ENCODE peak calls at places on chromosomes 13 and 19, in five cellular contexts. V is naive thymus-derived CD4-positive, alpha-beta T cell; U is neuronal stem cell; Q is sigmoid colon; F is tibial artery. R is an unnamed sample.

GRCh38 chr13:100440756-100441421 is 147.7 kb downstream of the GGACT start:
- DNase-seq in V (no peak), U (no peak), Q (no peak), F (no peak), R (no peak)

GRCh38 chr19:12543855-12544254 is 7.4 kb downstream of the ZNF564 start:
- DNase-seq in V (no peak), U (no peak), Q (no peak), F (no peak), R (no peak)

GRCh38 chr13:103187621-103188020 is 121.4 kb upstream of the SLC10A2 start:
- DNase-seq in V (no peak), U (no peak), Q (no peak), F (no peak), R (no peak)

GRCh38 chr19:3365447-3366103 is 808 bp upstream of the NFIC start:
- DNase-seq in V (no peak), U (no peak), Q (peak; percentile 94), F (peak; percentile 77), R (no peak)

GRCh38 chr19:44875666-44876418 is 15.2 kb upstream of the TOMM40 start:
- DNase-seq in V (no peak), U (no peak), Q (no peak), F (no peak), R (no peak)

GRCh38 chr13:33057019-33057785 is 41.0 kb downstream of the KL start:
- DNase-seq in V (no peak), U (peak; percentile 54), Q (no peak), F (peak; percentile 26), R (no peak)

GRCh38 chr13:33186851-33187250 is 98.7 kb downstream of the STARD13 start:
- DNase-seq in V (no peak), U (no peak), Q (no peak), F (no peak), R (no peak)

GRCh38 chr13:30143671-30144400 is 163.5 kb downstream of the KATNAL1 start:
- DNase-seq in V (no peak), U (no peak), Q (no peak), F (no peak), R (no peak)

GRCh38 chr13:98853791-98854191 is 101.3 kb upstream of the SLC15A1 start:
- DNase-seq in V (no peak), U (no peak), Q (no peak), F (no peak), R (no peak)

GRCh38 chr19:3423183-3423829 is 56.9 kb downstream of the NFIC start:
- DNase-seq in V (no peak), U (no peak), Q (no peak), F (no peak), R (no peak)

GRCh38 chr19:41205995-41206394 is 13.0 kb downstream of the CYP2S1 start:
- DNase-seq in V (no peak), U (no peak), Q (no peak), F (no peak), R (no peak)

GRCh38 chr13:25847635-25848616 is 203.9 kb downstream of the SHISA2 start:
- DNase-seq in V (no peak), U (no peak), Q (no peak), F (no peak), R (no peak)

GRCh38 chr13:36325912-36326311 is 20.3 kb downstream of the SPART start:
- DNase-seq in V (no peak), U (no peak), Q (no peak), F (no peak), R (no peak)

GRCh38 chr13:74871671-74872070 is 610.3 kb downstream of the TBC1D4 start:
- DNase-seq in V (no peak), U (no peak), Q (no peak), F (no peak), R (no peak)

GRCh38 chr19:53492153-53492552 is 24.6 kb downstream of the ZNF813 start:
- DNase-seq in V (no peak), U (no peak), Q (no peak), F (no peak), R (no peak)
- H3K9me3 ChIP-seq in V (peaks cover 6% of the 10 kb centered on the region), U (peaks cover 77% of the 10 kb centered on the region), Q (peaks cover 55% of the 10 kb centered on the region), F (peaks cover 7% of the 10 kb centered on the region), R (no peaks in the 10 kb centered on the region)

GRCh38 chr19:56822755-56823154 is 17.8 kb downstream of the PEG3 start:
- DNase-seq in V (no peak), U (no peak), Q (no peak), F (no peak), R (no peak)
- H3K9me3 ChIP-seq in V (no peaks in the 10 kb centered on the region), U (peaks cover 3% of the 10 kb centered on the region), Q (peaks cover 2% of the 10 kb centered on the region), F (no peaks in the 10 kb centered on the region), R (peaks cover 28% of the 10 kb centered on the region)

GRCh38 chr19:21823224-21823623 is 12.8 kb downstream of the ZNF43 start:
- DNase-seq in V (no peak), U (no peak), Q (no peak), F (no peak), R (no peak)
- H3K9me3 ChIP-seq in V (no peaks in the 10 kb centered on the region), U (peaks cover 98% of the 10 kb centered on the region), Q (peaks cover 24% of the 10 kb centered on the region), F (no peaks in the 10 kb centered on the region), R (no peaks in the 10 kb centered on the region)

GRCh38 chr13:21944610-21945009 is 273.7 kb downstream of the FGF9 start:
- DNase-seq in V (no peak), U (no peak), Q (no peak), F (no peak), R (no peak)
- H3K9me3 ChIP-seq in V (no peaks in the 10 kb centered on the region), U (peaks cover 6% of the 10 kb centered on the region), Q (peaks cover 13% of the 10 kb centered on the region), F (no peaks in the 10 kb centered on the region), R (peaks cover 4% of the 10 kb centered on the region)

GRCh38 chr19:52094526-52094925 is 1.0 kb downstream of the ZNF841 start:
- DNase-seq in V (no peak), U (no peak), Q (no peak), F (no peak), R (no peak)

GRCh38 chr19:52102782-52103181 is 7.2 kb upstream of the ZNF841 start:
- DNase-seq in V (no peak), U (no peak), Q (no peak), F (no peak), R (no peak)

GRCh38 chr19:52095172-52096014 is at the start of gene ZNF841:
- DNase-seq in V (peak; percentile 71), U (peak; percentile 69), Q (peak; percentile 98), F (peak; percentile 95), R (peak; percentile 81)

GRCh38 chr19:52102163-52102562 is 6.6 kb upstream of the ZNF841 start:
- DNase-seq in V (no peak), U (no peak), Q (no peak), F (no peak), R (no peak)

DNA sequence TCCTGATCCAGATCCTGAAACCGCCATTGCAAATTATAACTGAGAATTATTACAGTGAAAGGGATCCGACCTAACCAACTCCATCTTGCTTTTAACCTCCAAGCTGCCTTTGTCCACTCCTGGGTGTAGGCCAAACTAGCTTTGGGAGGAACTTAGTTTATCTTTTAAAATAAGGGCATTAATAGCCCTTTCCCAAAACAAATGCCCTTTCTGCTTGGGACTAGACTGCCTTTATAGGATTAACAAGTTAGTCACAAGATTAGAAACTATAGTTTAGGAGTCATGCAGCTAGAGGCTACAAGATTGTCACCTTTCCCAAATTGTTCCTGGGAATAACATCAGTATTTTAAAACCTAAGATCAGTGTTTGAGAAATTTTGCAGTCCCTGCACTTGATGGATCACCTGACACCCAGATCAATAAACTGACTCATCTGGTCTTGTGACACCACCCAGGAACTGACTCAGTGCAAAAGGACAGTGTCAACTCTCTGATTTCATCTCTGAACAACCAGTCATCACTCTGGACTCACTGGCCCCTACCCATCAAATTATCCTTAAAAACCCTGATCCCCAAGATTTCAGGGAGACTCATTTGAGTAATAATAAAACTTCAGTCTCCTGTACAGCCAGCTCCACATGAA is 4.1 kb upstream of the ZNF841 start:
- DNase-seq in V (no peak), U (no peak), Q (no peak), F (no peak), R (no peak)
- H3K9me3 ChIP-seq in V (no peaks in the 10 kb centered on the region), U (peaks cover 43% of the 10 kb centered on the region), Q (peaks cover 31% of the 10 kb centered on the region), F (no peaks in the 10 kb centered on the region), R (peaks cover 2% of the 10 kb centered on the region)

GRCh38 chr19:50226536-50226935 is 23.1 kb downstream of the MYH14 start:
- DNase-seq in V (no peak), U (no peak), Q (no peak), F (no peak), R (no peak)
- H3K9me3 ChIP-seq in V (no peaks in the 10 kb centered on the region), U (no peaks in the 10 kb centered on the region), Q (no peaks in the 10 kb centered on the region), F (peaks cover 5% of the 10 kb centered on the region), R (peaks cover 2% of the 10 kb centered on the region)

DNA sequence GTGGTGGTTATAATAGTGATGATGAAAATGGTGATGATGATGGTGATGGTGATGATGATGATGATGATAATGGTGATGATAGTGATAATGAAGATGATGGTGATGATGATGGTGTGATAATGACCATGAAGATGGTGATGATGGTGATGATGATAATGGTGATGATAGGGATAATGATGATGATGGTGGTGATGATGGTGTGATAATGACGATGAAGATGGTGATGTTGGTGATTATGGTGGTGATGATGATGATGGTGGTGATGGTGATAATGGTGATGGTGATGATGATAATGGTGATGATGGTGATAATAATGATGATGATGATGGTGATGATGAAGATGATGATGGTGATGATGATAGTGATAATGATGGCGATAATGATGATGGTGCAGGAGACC is 1.6 kb downstream of the ADGRE1 start:
- DNase-seq in V (no peak), U (no peak), Q (no peak), F (no peak), R (no peak)
- H3K9me3 ChIP-seq in V (no peaks in the 10 kb centered on the region), U (no peaks in the 10 kb centered on the region), Q (no peaks in the 10 kb centered on the region), F (no peaks in the 10 kb centered on the region), R (no peaks in the 10 kb centered on the region)

GRCh38 chr13:111286162-111286561 is 34.3 kb upstream of the TEX29 start:
- DNase-seq in V (no peak), U (no peak), Q (no peak), F (no peak), R (no peak)

GRCh38 chr13:111284579-111284978 is 35.9 kb upstream of the TEX29 start:
- DNase-seq in V (no peak), U (no peak), Q (no peak), F (no peak), R (no peak)

GRCh38 chr13:111289251-111289650 is 31.2 kb upstream of the TEX29 start:
- DNase-seq in V (no peak), U (no peak), Q (no peak), F (no peak), R (no peak)

GRCh38 chr13:111288276-111288675 is 32.2 kb upstream of the TEX29 start:
- DNase-seq in V (no peak), U (no peak), Q (no peak), F (no peak), R (no peak)

DNA sequence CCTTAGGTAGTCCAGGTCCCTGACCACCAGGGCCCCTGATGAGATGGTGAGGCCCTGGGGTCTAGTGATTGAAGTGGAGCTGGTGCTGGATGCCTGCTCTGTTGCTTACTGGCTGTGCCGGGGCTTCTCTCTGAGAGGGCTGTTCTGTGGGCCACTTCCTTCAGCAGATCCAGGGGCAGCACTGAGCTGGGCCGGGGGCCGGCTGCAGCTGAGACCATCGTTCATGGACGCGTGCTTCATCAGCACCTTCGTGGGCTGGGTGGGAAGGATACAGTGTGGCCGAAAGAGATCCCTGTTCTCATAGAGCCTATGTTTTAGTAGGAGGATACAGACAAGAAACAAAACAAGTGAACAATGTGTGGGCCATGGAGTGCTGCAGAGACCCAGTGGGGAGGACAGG is 33.2 kb upstream of the TEX29 start:
- DNase-seq in V (no peak), U (no peak), Q (no peak), F (no peak), R (no peak)
- H3K9me3 ChIP-seq in V (no peaks in the 10 kb centered on the region), U (no peaks in the 10 kb centered on the region), Q (no peaks in the 10 kb centered on the region), F (no peaks in the 10 kb centered on the region), R (no peaks in the 10 kb centered on the region)

R was measured in iPS DF 6.9.